ENCODE peak calls at places on chromosomes 6 and 20, in eight cellular contexts. W, S, Z, A, P, L, G and Y are unnamed samples.

GRCh38 chr6:12312736-12313135 is 22.6 kb downstream of the EDN1 start:
- DNase-seq in A (no peak), L (no peak), G (no peak), P (no peak), S (no peak), W (no peak), Z (no peak), Y (no peak)

GRCh38 chr6:124294572-124294971 is 490.9 kb downstream of the NKAIN2 start:
- DNase-seq in S (no peak), W (no peak), L (no peak), P (no peak), G (no peak), Z (no peak), A (no peak), Y (no peak)

GRCh38 chr6:7261030-7261841 is 51.8 kb downstream of the SSR1 start:
- DNase-seq in A (peak; percentile 14), Z (peak; percentile 90), W (no peak), P (peak; percentile 82), G (peak; percentile 10), S (peak; percentile 12), L (no peak), Y (peak; percentile 89)

GRCh38 chr20:46406986-46407670 is 713 bp upstream of the ELMO2 start:
- DNase-seq in Z (peak; percentile 91), L (peak; percentile 79), A (peak; percentile 71), P (no peak), W (no peak), S (peak; percentile 73), G (peak; percentile 48), Y (peak; percentile 90)

GRCh38 chr6:40640591-40641293 is 53.6 kb upstream of the LRFN2 start:
- DNase-seq in Z (no peak), P (no peak), W (no peak), G (no peak), S (no peak), L (no peak), A (no peak), Y (no peak)

GRCh38 chr6:120363429-120363828 is 970.9 kb downstream of the TBC1D32 start:
- DNase-seq in P (peak; percentile 17), G (no peak), Z (no peak), S (no peak), A (no peak), L (no peak), W (no peak), Y (no peak)

GRCh38 chr6:137717074-137718073 is 149.7 kb upstream of the TNFAIP3 start:
- DNase-seq in W (no peak), P (no peak), S (peak; percentile 40), G (peak; percentile 98), L (peak; percentile 64), Z (no peak), A (peak; percentile 35), Y (no peak)

GRCh38 chr20:16528078-16528477 is 45.2 kb downstream of the KIF16B start:
- DNase-seq in L (no peak), A (no peak), Z (peak; percentile 73), P (no peak), G (peak; percentile 81), W (peak; percentile 3), S (no peak), Y (peak; percentile 84)

GRCh38 chr20:6074784-6075183 is 20.9 kb upstream of the LRRN4 start:
- DNase-seq in P (no peak), W (no peak), G (no peak), A (no peak), L (no peak), Z (no peak), S (no peak), Y (no peak)

GRCh38 chr6:124964084-124964763 is 2.0 kb downstream of the RNF217 start:
- DNase-seq in A (no peak), Z (peak; percentile 28), G (no peak), L (no peak), W (no peak), S (no peak), P (no peak), Y (peak; percentile 50)

GRCh38 chr6:133241088-133241900 is at the start of gene EYA4:
- DNase-seq in A (peak; percentile 45), W (no peak), G (no peak), Z (no peak), L (no peak), P (no peak), S (no peak), Y (no peak)

GRCh38 chr6:129719692-129720091 is 9.7 kb upstream of the ARHGAP18 start:
- DNase-seq in P (no peak), G (no peak), L (no peak), S (no peak), A (no peak), W (no peak), Z (no peak), Y (no peak)